ENCODE peak calls at places on chromosomes 5 and 9, in six cellular contexts. H is SK-N-MC, F is stomach, Q is suprapubic skin, A is K562, M is esophagus muscularis mucosa. L is an unnamed sample.

GRCh38 chr5:180639743-180640300 is 9.6 kb downstream of the FLT4 start:
- DNase-seq in A (no peak), F (no peak), H (no peak), Q (peak; percentile 78), M (no peak), L (peak; percentile 69)

GRCh38 chr5:53063176-53063575 is 46.4 kb downstream of the MOCS2 start:
- DNase-seq in M (no peak), F (no peak), Q (no peak), H (no peak), A (no peak), L (no peak)

GRCh38 chr9:132182609-132183073 is 20.8 kb downstream of the NTNG2 start:
- DNase-seq in A (no peak), Q (no peak), H (no peak), M (no peak), F (no peak), L (no peak)

GRCh38 chr5:73948720-73949119 is 322.7 kb downstream of the ARHGEF28 start:
- DNase-seq in H (no peak), M (peak; percentile 37), A (no peak), F (no peak), Q (no peak), L (no peak)

GRCh38 chr5:133749331-133749985 is 137.1 kb upstream of the FSTL4 start:
- DNase-seq in H (no peak), F (no peak), A (no peak), M (no peak), Q (no peak), L (no peak)

GRCh38 chr5:6812091-6812490 is 98.9 kb downstream of the TENT4A start:
- DNase-seq in M (peak; percentile 81), H (no peak), F (no peak), A (no peak), Q (no peak), L (no peak)

GRCh38 chr5:140151719-140152609 is 23.0 kb upstream of the CYSTM1 start:
- DNase-seq in H (no peak), F (no peak), A (no peak), Q (no peak), M (no peak), L (no peak)

GRCh38 chr5:96687812-96688453 is 25.8 kb downstream of the CAST start:
- DNase-seq in Q (no peak), M (no peak), A (peak; percentile 57), F (no peak), H (peak; percentile 8), L (no peak)

GRCh38 chr9:127877566-127877998 is at the start of gene AK1:
- DNase-seq in Q (peak; percentile 91), M (no peak), A (peak; percentile 82), H (no peak), F (peak; percentile 80), L (peak; percentile 86)

GRCh38 chr9:124477211-124478013 is 27.2 kb downstream of the ADGRD2 start:
- DNase-seq in H (no peak), F (no peak), Q (no peak), M (no peak), A (peak; percentile 81), L (no peak)

GRCh38 chr5:124527220-124527991 is 219.0 kb downstream of the ZNF608 start:
- DNase-seq in A (no peak), F (no peak), M (no peak), H (no peak), Q (no peak), L (no peak)

GRCh38 chr5:78727786-78728761 is 79.5 kb upstream of the LHFPL2 start:
- DNase-seq in F (peak; percentile 31), Q (no peak), M (peak; percentile 55), A (no peak), H (no peak), L (no peak)

GRCh38 chr5:15191012-15191411 is 309.0 kb upstream of the FBXL7 start:
- DNase-seq in M (no peak), A (no peak), F (no peak), H (no peak), Q (no peak), L (no peak)

GRCh38 chr9:3498691-3499090 is 27.1 kb downstream of the RFX3 start:
- DNase-seq in Q (no peak), F (no peak), H (no peak), A (no peak), M (no peak), L (no peak)

GRCh38 chr9:18260527-18260926 is 213.4 kb upstream of the ADAMTSL1 start:
- DNase-seq in Q (no peak), F (no peak), H (no peak), A (no peak), M (no peak), L (no peak)

DNA sequence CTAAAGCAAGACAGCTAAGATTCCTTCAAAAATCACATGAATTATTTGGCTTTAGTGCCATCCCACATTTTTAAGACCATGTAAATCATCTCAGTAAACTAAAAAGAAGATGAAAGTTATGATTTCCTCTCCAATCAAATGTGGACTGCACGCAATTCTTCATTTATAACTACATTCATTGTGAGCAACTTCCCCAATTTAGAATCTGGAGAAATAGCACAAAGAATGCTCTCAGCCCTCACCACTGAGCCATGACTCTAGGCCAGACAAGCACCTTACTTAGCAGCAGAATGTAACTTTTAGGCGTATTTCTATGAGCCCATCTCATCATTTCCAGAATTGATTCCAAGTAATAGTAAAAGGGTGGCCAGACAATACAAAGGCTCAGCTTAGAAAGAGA is 616.6 kb downstream of the TLE1 start:
- DNase-seq in F (no peak), A (no peak), Q (no peak), M (no peak), H (no peak), L (no peak)
- TF ChIP-seq POLR2AphosphoS5 in F (no peak), A (no peak), Q (no peak), M (no peak), H (no peak), L (no peak)

GRCh38 chr9:74117731-74118130 is 379.4 kb upstream of the RORB start:
- DNase-seq in Q (no peak), H (no peak), F (no peak), A (no peak), M (no peak), L (no peak)
- H3K4me3 ChIP-seq in Q (no peak overlapping the region), H (peak overlapping the region; percentile 16), F (no peak overlapping the region), A (no peak overlapping the region), M (no peak overlapping the region), L (no peak overlapping the region)

GRCh38 chr5:619444-619843 is 7.3 kb downstream of the CEP72 start:
- DNase-seq in Q (peak; percentile 60), A (peak; percentile 15), M (no peak), H (no peak), F (no peak), L (peak; percentile 67)

GRCh38 chr5:616342-617039 is 4.4 kb downstream of the CEP72 start:
- DNase-seq in M (no peak), Q (peak; percentile 56), A (peak; percentile 37), H (no peak), F (no peak), L (peak; percentile 62)

GRCh38 chr5:620152-620551 is 8.0 kb downstream of the CEP72 start:
- DNase-seq in A (no peak), F (no peak), Q (peak; percentile 54), H (no peak), M (no peak), L (peak; percentile 47)

GRCh38 chr5:618450-618849 is 6.3 kb downstream of the CEP72 start:
- DNase-seq in F (no peak), Q (peak; percentile 40), A (no peak), M (no peak), H (no peak), L (peak; percentile 35)

DNA sequence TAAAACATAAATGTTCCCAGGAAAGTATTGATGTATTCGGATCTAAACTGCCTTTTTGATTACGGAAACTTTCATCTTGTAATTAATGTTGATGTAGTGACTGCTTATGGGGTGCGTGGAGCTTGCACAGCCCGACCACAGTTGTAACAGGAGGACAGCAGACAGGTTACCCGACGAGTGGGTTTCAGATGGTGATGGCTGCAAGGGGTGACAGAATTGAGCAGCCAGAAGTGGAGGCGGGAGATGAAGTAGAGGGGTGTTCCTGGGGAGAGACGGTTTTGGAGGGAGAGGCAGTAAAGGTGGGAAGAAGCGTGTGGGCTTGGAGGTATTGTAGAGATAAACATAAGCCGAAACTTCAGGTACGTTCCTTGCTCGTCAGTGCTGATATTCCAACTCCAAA is 5.8 kb downstream of the CEP72 start:
- DNase-seq in M (no peak), F (no peak), A (no peak), H (no peak), Q (no peak), L (peak; percentile 21)
- TF ChIP-seq POLR2AphosphoS5 in M (no peak), F (no peak), A (no peak), H (no peak), Q (no peak), L (no peak)

GRCh38 chr9:133979124-133979920 is 12.8 kb downstream of the VAV2 start:
- DNase-seq in F (no peak), Q (no peak), H (no peak), M (no peak), A (no peak), L (peak; percentile 84)

GRCh38 chr9:133980864-133981588 is 11.1 kb downstream of the VAV2 start:
- DNase-seq in H (no peak), M (no peak), F (no peak), Q (no peak), A (no peak), L (peak; percentile 64)

GRCh38 chr9:133978226-133979123 is 13.6 kb downstream of the VAV2 start:
- DNase-seq in H (no peak), A (no peak), F (no peak), Q (no peak), M (no peak), L (peak; percentile 69)

GRCh38 chr9:133981589-133981957 is 10.6 kb downstream of the VAV2 start:
- DNase-seq in F (no peak), Q (peak; percentile 63), A (no peak), H (no peak), M (no peak), L (peak; percentile 42)

DNA sequence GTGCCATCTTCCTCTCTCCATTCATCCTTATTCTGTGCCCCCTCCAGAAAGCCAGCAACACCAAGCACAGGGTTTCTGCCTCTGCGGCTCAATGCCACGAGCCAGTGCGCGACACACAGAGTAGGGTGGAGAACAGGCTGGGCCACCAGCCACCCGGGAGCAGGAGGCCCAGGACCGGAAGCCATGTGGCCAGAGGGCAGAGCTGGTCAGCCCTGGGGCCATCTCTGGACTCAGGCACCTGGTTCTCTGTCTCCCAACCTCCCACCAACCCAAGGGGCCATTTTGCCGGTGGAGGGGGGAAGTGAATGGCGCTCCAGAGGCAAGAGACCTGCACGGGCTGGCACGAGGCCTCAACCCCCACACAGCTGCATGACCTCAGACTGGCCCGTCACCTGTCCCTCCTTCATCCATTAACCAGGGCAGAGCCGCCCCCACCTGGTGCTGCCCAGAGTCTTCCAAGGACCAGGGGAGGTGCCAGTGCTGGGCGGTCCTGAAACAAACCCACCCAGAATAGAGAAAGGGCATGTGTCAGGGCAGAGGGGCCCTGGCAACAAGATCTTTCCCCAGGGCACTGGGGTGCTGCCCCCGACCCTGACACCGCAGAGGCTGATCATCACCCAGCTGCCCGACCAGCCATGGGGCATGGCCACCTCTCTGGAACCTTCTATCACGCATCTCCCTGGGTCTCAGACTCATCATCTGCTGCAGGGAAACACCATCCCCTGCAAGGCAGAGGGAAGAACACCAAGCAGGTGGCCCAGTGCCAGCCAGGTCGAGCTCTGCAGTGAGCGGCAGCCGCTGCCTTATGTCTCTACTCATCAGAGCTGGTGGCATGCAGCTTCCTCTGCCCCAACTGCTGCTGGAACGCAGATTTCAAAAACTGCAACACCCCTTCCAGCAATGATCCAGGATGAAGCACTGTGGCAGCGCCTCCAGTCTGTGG is 11.9 kb downstream of the VAV2 start:
- DNase-seq in F (no peak), A (no peak), Q (no peak), H (no peak), M (no peak), L (peak; percentile 70)
- H3K4me3 ChIP-seq in F (no peak overlapping the region), A (no peak overlapping the region), Q (no peak overlapping the region), H (no peak overlapping the region), M (no peak overlapping the region), L (no peak overlapping the region)

GRCh38 chr5:154198611-154199230 is 8.2 kb downstream of the GALNT10 start:
- DNase-seq in H (no peak), F (no peak), Q (no peak), A (no peak), M (no peak), L (no peak)
- TF ChIP-seq POLR2AphosphoS5 in H (no peak), F (no peak), Q (no peak), A (no peak), M (no peak), L (no peak)

L was measured in spleen.